ENCODE peak calls at places on chromosomes 11 and 22, in nine cellular contexts. S is dorsolateral prefrontal cortex; N is fibroblast of mammary gland; G is uterus; A is GM23338; P is PC-3; M is IMR-90; D is HCT116; W is CD8-positive, alpha-beta T cell. X is an unnamed sample.

GRCh38 chr22:27377901-27378300 is 423.7 kb downstream of the MN1 start:
- DNase-seq in S (no peak), N (no peak), G (no peak), A (no peak), P (no peak), M (no peak), D (no peak), W (no peak), X (no peak)

GRCh38 chr11:44939673-44940072 is 11.0 kb downstream of the TP53I11 start:
- DNase-seq in S (no peak), N (peak; percentile 38), G (peak; percentile 41), A (peak; percentile 80), P (no peak), M (no peak), D (no peak), W (no peak), X (peak; percentile 41)

GRCh38 chr11:90593099-90593498 is 370.2 kb upstream of the CHORDC1 start:
- DNase-seq in S (no peak), N (no peak), G (no peak), A (no peak), P (no peak), M (no peak), D (no peak), W (no peak), X (no peak)

GRCh38 chr11:27471588-27472397 is 797 bp downstream of the LGR4 start:
- DNase-seq in S (peak; percentile 39), N (no peak), G (peak; percentile 31), A (peak; percentile 58), P (peak; percentile 21), M (no peak), D (no peak), W (peak; percentile 56), X (peak; percentile 45)

GRCh38 chr11:72585762-72586590 is 88.2 kb downstream of the PDE2A start:
- DNase-seq in S (peak; percentile 76), N (peak; percentile 50), G (peak; percentile 54), A (peak; percentile 88), P (peak; percentile 91), M (peak; percentile 44), D (peak; percentile 38), W (peak; percentile 85), X (peak; percentile 77)

GRCh38 chr11:17171342-17171741 is 36.4 kb downstream of the PIK3C2A start:
- DNase-seq in S (no peak), N (peak; percentile 15), G (no peak), A (peak; percentile 48), P (no peak), M (peak; percentile 60), D (no peak), W (no peak), X (no peak)

GRCh38 chr11:58567889-58568512 is 7.7 kb downstream of the LPXN start:
- DNase-seq in S (peak; percentile 55), N (peak; percentile 70), G (peak; percentile 31), A (peak; percentile 80), P (peak; percentile 87), M (peak; percentile 54), D (peak; percentile 51), W (peak; percentile 84), X (no peak)

GRCh38 chr11:18785416-18785815 is 6.2 kb downstream of the PTPN5 start:
- DNase-seq in S (no peak), N (no peak), G (no peak), A (no peak), P (no peak), M (no peak), D (no peak), W (no peak), X (peak; percentile 2)

GRCh38 chr11:47437746-47438418 is 11.1 kb downstream of the RAPSN start:
- DNase-seq in S (peak; percentile 44), N (no peak), G (peak; percentile 37), A (no peak), P (no peak), M (no peak), D (no peak), W (no peak), X (no peak)

GRCh38 chr11:47800759-47801158 is 33.6 kb upstream of the FNBP4 start:
- DNase-seq in S (no peak), N (no peak), G (no peak), A (no peak), P (no peak), M (no peak), D (no peak), W (no peak), X (no peak)

GRCh38 chr11:31254411-31254810 is 115.1 kb downstream of the DCDC1 start:
- DNase-seq in S (no peak), N (peak; percentile 46), G (no peak), A (no peak), P (no peak), M (no peak), D (no peak), W (no peak), X (no peak)

GRCh38 chr11:100680070-100680469 is 7.0 kb upstream of the ARHGAP42 start:
- DNase-seq in S (peak; percentile 56), N (no peak), G (no peak), A (no peak), P (no peak), M (no peak), D (no peak), W (no peak), X (no peak)

GRCh38 chr11:9020881-9021280 is 17.1 kb upstream of the NRIP3 start:
- DNase-seq in S (no peak), N (no peak), G (no peak), A (no peak), P (no peak), M (peak; percentile 3), D (no peak), W (no peak), X (no peak)

GRCh38 chr11:59097113-59097708 is 9.8 kb upstream of the FAM111B start:
- DNase-seq in S (peak; percentile 60), N (peak; percentile 66), G (peak; percentile 32), A (peak; percentile 84), P (peak; percentile 75), M (peak; percentile 62), D (peak; percentile 48), W (peak; percentile 73), X (peak; percentile 61)

GRCh38 chr22:38304526-38304925 is 12.7 kb downstream of the CSNK1E start:
- DNase-seq in S (no peak), N (peak; percentile 54), G (no peak), A (no peak), P (no peak), M (no peak), D (no peak), W (no peak), X (no peak)
- TF ChIP-seq CTCF in S (no peak), N (peak; percentile 25), G (no peak), A (peak; percentile 22), P (no peak), M (peak; percentile 9), D (no peak), W (no peak), X (no peak)

DNA sequence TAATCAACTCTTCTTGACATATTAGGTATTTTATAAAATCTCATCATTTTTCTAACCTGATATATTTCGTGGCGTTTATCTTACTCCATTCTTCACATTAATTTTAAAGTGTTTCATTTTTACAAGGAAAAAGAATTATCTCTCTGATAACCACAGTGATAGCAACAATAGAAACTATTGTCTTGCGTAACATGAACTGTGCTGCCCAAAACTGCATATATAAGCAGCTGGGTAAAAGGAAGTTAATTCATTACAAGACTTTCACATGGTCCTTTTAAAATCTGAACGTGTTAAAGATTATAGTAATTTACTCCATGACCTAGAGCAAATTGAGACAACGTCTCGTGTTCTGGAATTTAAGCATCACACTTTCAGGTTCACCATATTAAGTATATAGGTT is 210.4 kb upstream of the GRIA4 start:
- DNase-seq in S (no peak), N (no peak), G (no peak), A (no peak), P (no peak), M (no peak), D (no peak), W (no peak), X (no peak)
- H3K4me3 ChIP-seq in S (no peak overlapping the region), N (no peak overlapping the region), G (no peak overlapping the region), A (no peak overlapping the region), P (no peak overlapping the region), M (no peak overlapping the region), D (no peak overlapping the region), W (no peak overlapping the region), X (no peak overlapping the region)

GRCh38 chr11:131907371-131907770 is 537.0 kb downstream of the NTM start:
- DNase-seq in S (no peak), N (no peak), G (no peak), A (no peak), P (no peak), M (no peak), D (no peak), W (no peak), X (no peak)

GRCh38 chr11:131908316-131908715 is 537.9 kb downstream of the NTM start:
- DNase-seq in S (no peak), N (no peak), G (no peak), A (no peak), P (no peak), M (no peak), D (no peak), W (no peak), X (no peak)

GRCh38 chr11:131904756-131905155 is 534.3 kb downstream of the NTM start:
- DNase-seq in S (no peak), N (no peak), G (no peak), A (peak; percentile 84), P (no peak), M (no peak), D (no peak), W (no peak), X (no peak)

GRCh38 chr11:131909426-131910200 is 539.2 kb downstream of the NTM start:
- DNase-seq in S (no peak), N (no peak), G (no peak), A (no peak), P (no peak), M (peak; percentile 35), D (no peak), W (no peak), X (no peak)

GRCh38 chr11:131906963-131907362 is 536.5 kb downstream of the NTM start:
- DNase-seq in S (no peak), N (peak; percentile 15), G (no peak), A (peak; percentile 34), P (no peak), M (no peak), D (no peak), W (no peak), X (no peak)
- TF ChIP-seq CTCF in S (peak; percentile 29), N (peak; percentile 15), G (no peak), A (peak; percentile 52), P (no peak), M (no peak), D (no peak), W (no peak), X (no peak)

GRCh38 chr22:36586852-36587251 is 57.9 kb upstream of the EIF3D start:
- DNase-seq in S (no peak), N (no peak), G (no peak), A (no peak), P (no peak), M (no peak), D (no peak), W (no peak), X (no peak)
- H3K4me3 ChIP-seq in S (no peak overlapping the region), N (no peak overlapping the region), G (no peak overlapping the region), A (no peak overlapping the region), P (peak overlapping the region; percentile 40), M (no peak overlapping the region), D (no peak overlapping the region), W (no peak overlapping the region), X (no peak overlapping the region)

DNA sequence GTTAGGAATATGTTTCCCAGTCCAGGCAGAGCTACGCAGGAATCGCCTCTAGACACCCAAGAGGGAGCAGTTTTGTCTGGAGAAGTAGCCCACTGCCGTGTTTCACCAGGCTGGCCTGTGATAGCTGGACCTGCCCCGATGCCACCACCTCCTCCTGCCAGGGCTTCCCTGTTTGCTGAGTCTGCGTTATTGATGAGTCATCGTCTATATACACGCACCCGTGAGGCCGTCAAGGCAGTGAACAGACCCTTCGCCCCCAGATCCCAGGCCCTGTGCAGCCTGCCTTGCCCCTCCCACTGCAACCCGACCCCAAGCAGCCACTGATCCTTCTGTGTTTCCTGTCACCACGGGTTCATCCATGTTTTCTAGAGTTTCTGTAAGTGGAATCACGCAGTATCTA is 141.9 kb downstream of the IGLL1 start:
- DNase-seq in S (no peak), N (no peak), G (no peak), A (no peak), P (no peak), M (no peak), D (no peak), W (no peak), X (no peak)
- TF ChIP-seq CTCF in S (no peak), N (no peak), G (no peak), A (no peak), P (no peak), M (no peak), D (no peak), W (no peak), X (no peak)

X was measured in tibial artery.